ENCODE peak calls at places on chromosomes 2 and 18, in six cellular contexts. One of them, this sample, is unnamed.

GRCh38 chr2:145930318-145930717 is 1410.4 kb upstream of the ZEB2 start:
- DNase-seq in K562: no peak
- DNase-seq in IMR-90: no peak
- DNase-seq in ovary: no peak
- DNase-seq in tibial nerve: no peak
- DNase-seq in A549: no peak
- DNase-seq in this sample: no peak

GRCh38 chr2:134836986-134837385 is 1.4 kb upstream of the ACMSD start:
- DNase-seq in tibial nerve: no peak
- DNase-seq in K562: no peak
- DNase-seq in IMR-90: peak; percentile 91
- DNase-seq in A549: no peak
- DNase-seq in ovary: no peak
- DNase-seq in this sample: no peak

GRCh38 chr18:67662996-67663395 is 146.5 kb upstream of the DSEL start:
- DNase-seq in IMR-90: no peak
- DNase-seq in K562: no peak
- DNase-seq in tibial nerve: no peak
- DNase-seq in A549: no peak
- DNase-seq in ovary: no peak
- DNase-seq in this sample: no peak

GRCh38 chr2:43276517-43276931 is 50.1 kb upstream of the ZFP36L2 start:
- DNase-seq in IMR-90: no peak
- DNase-seq in K562: no peak
- DNase-seq in tibial nerve: no peak
- DNase-seq in ovary: no peak
- DNase-seq in A549: no peak
- DNase-seq in this sample: no peak

GRCh38 chr2:222440670-222441422 is 16.5 kb downstream of the SGPP2 start:
- DNase-seq in ovary: no peak
- DNase-seq in A549: no peak
- DNase-seq in K562: no peak
- DNase-seq in tibial nerve: no peak
- DNase-seq in IMR-90: peak; percentile 71
- DNase-seq in this sample: peak; percentile 50

GRCh38 chr2:51013060-51013746 is 18.7 kb downstream of the NRXN1 start:
- DNase-seq in tibial nerve: no peak
- DNase-seq in K562: no peak
- DNase-seq in ovary: no peak
- DNase-seq in A549: no peak
- DNase-seq in IMR-90: peak; percentile 12
- DNase-seq in this sample: no peak

GRCh38 chr2:55056024-55056521 is 5.8 kb upstream of the RTN4 start:
- DNase-seq in K562: peak; percentile 49
- DNase-seq in tibial nerve: no peak
- DNase-seq in IMR-90: peak; percentile 47
- DNase-seq in A549: peak; percentile 52
- DNase-seq in ovary: no peak
- DNase-seq in this sample: no peak

GRCh38 chr2:74379851-74380789 is at the start of gene DCTN1:
- DNase-seq in tibial nerve: no peak
- DNase-seq in A549: peak; percentile 35
- DNase-seq in ovary: peak; percentile 37
- DNase-seq in K562: peak; percentile 52
- DNase-seq in IMR-90: peak; percentile 80
- DNase-seq in this sample: peak; percentile 47

GRCh38 chr2:189163889-189164288 is 15.7 kb downstream of the COL5A2 start:
- DNase-seq in ovary: no peak
- DNase-seq in A549: no peak
- DNase-seq in tibial nerve: no peak
- DNase-seq in IMR-90: peak; percentile 85
- DNase-seq in K562: no peak
- DNase-seq in this sample: no peak

GRCh38 chr2:23711979-23712755 is 214.8 kb downstream of the ATAD2B start:
- DNase-seq in IMR-90: peak; percentile 10
- DNase-seq in K562: no peak
- DNase-seq in A549: no peak
- DNase-seq in tibial nerve: no peak
- DNase-seq in ovary: peak; percentile 70
- DNase-seq in this sample: no peak

GRCh38 chr2:133641942-133642341 is 73.7 kb upstream of the NCKAP5 start:
- DNase-seq in K562: no peak
- DNase-seq in A549: no peak
- DNase-seq in IMR-90: no peak
- DNase-seq in ovary: no peak
- DNase-seq in tibial nerve: no peak
- DNase-seq in this sample: no peak

GRCh38 chr2:222433381-222434173 is 9.2 kb downstream of the SGPP2 start:
- DNase-seq in IMR-90: no peak
- DNase-seq in A549: no peak
- DNase-seq in ovary: no peak
- DNase-seq in K562: no peak
- DNase-seq in tibial nerve: no peak
- DNase-seq in this sample: no peak

GRCh38 chr18:64330976-64331375 is 182.1 kb upstream of the LINC00305 start:
- DNase-seq in A549: no peak
- DNase-seq in ovary: no peak
- DNase-seq in K562: no peak
- DNase-seq in tibial nerve: no peak
- DNase-seq in IMR-90: no peak
- DNase-seq in this sample: no peak

GRCh38 chr2:112541315-112542122 is 746 bp upstream of the POLR1B start:
- DNase-seq in ovary: peak; percentile 62
- DNase-seq in A549: peak; percentile 69
- DNase-seq in IMR-90: peak; percentile 48
- DNase-seq in tibial nerve: peak; percentile 40
- DNase-seq in K562: peak; percentile 87
- DNase-seq in this sample: no peak

GRCh38 chr2:112540906-112541305 is 1.4 kb upstream of the POLR1B start:
- DNase-seq in ovary: no peak
- DNase-seq in K562: no peak
- DNase-seq in A549: no peak
- DNase-seq in IMR-90: no peak
- DNase-seq in tibial nerve: no peak
- DNase-seq in this sample: no peak

GRCh38 chr2:112547333-112547732 is 5.1 kb downstream of the POLR1B start:
- DNase-seq in IMR-90: peak; percentile 67
- DNase-seq in A549: no peak
- DNase-seq in K562: no peak
- DNase-seq in tibial nerve: no peak
- DNase-seq in ovary: no peak
- DNase-seq in this sample: no peak

GRCh38 chr2:112542974-112543760 is 902 bp downstream of the POLR1B start:
- DNase-seq in tibial nerve: no peak
- DNase-seq in IMR-90: peak; percentile 16
- DNase-seq in ovary: no peak
- DNase-seq in K562: no peak
- DNase-seq in A549: peak; percentile 8
- DNase-seq in this sample: no peak

GRCh38 chr2:112542123-112542973 is at the start of gene POLR1B:
- DNase-seq in K562: peak; percentile 80
- DNase-seq in tibial nerve: peak; percentile 46
- DNase-seq in ovary: peak; percentile 78
- DNase-seq in A549: peak; percentile 81
- DNase-seq in IMR-90: peak; percentile 78
- DNase-seq in this sample: peak; percentile 81
- TF ChIP-seq POLR2A in K562: peak; percentile 75
- TF ChIP-seq POLR2A in tibial nerve: no peak
- TF ChIP-seq POLR2A in ovary: peak; percentile 33
- TF ChIP-seq POLR2A in A549: peak; percentile 77
- TF ChIP-seq POLR2A in IMR-90: no peak
- TF ChIP-seq POLR2A in this sample: no peak

GRCh38 chr2:170140561-170140960 is 37.4 kb upstream of the MYO3B start:
- DNase-seq in tibial nerve: no peak
- DNase-seq in IMR-90: peak; percentile 17
- DNase-seq in A549: no peak
- DNase-seq in ovary: no peak
- DNase-seq in K562: no peak
- DNase-seq in this sample: no peak
- H3K4me1 ChIP-seq in tibial nerve: no peaks in the 10 kb centered on the region
- H3K4me1 ChIP-seq in IMR-90: no peaks in the 10 kb centered on the region
- H3K4me1 ChIP-seq in A549: peaks cover 6% of the 10 kb centered on the region
- H3K4me1 ChIP-seq in ovary: peaks cover 2% of the 10 kb centered on the region
- H3K4me1 ChIP-seq in K562: peaks cover 42% of the 10 kb centered on the region
- H3K4me1 ChIP-seq in this sample: no peaks in the 10 kb centered on the region

DNA sequence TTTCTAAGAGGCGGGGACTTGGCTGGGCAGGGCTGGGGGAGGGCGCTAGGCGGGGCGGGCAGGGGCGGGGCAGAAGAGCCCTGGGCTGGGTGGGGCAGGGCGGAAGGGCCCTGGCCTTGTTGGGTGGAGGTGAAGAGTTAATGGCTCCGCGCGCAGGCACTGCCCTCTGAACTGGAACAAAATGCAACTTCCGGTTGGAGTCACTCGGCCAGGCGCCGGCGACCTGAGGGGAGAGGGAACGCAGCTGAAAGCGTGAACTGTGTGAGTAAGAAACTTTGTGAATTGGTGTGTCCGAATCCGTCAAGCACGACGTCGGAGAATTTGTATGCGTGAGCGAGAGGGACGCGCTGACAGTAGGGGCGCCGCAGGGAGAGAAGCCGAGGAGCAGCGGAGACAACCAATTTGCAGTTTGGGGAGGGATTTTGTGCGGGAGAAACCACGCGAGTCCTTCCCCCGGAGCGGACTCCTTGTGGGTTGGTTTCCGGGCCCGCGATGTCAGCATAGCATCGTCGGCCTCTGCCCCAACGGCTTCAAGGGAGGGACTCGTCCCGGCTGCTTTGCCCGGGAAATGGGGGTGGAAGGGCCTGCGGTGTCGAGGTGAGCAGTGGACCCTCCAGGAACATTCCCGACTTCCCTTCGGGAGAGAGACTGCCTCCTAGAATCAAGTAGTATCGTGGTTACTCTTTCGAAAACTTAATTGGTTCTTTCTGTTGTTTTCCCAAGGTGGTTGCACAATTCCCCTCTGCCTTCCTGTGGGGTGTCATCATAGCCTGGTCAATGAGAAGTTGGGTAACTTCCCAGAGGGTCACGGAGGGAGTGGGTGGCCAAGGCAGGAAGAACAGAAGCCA is at the start of gene TANK:
- DNase-seq in tibial nerve: peak; percentile 85
- DNase-seq in IMR-90: peak; percentile 96
- DNase-seq in A549: peak; percentile 81
- DNase-seq in ovary: peak; percentile 88
- DNase-seq in K562: peak; percentile 99
- DNase-seq in this sample: peak; percentile 89
- TF ChIP-seq POLR2A in tibial nerve: peak; percentile 96
- TF ChIP-seq POLR2A in IMR-90: peak; percentile 94
- TF ChIP-seq POLR2A in A549: peak; percentile 93
- TF ChIP-seq POLR2A in ovary: peak; percentile 95
- TF ChIP-seq POLR2A in K562: peak; percentile 99
- TF ChIP-seq POLR2A in this sample: peak; percentile 92

DNA sequence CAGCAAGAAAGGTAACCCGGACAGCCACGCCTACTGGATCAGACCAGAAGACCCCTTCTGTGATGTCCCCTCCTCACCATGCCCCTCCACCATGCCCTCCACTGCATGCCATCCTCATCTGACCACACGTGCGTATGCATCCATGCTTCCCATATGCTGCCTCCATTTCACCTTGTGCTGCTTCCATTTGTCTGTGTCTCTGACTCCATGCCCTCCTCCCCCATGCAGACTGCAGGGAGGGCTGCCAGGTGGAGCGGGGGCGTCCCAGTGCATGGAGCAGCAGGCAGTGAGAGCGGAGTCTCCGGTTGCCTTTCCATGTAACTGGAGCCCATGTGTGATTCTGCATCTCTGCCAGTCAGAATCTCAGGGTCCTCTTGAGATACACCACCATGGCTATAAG is 52.6 kb downstream of the COA5 start:
- DNase-seq in ovary: no peak
- DNase-seq in A549: no peak
- DNase-seq in IMR-90: no peak
- DNase-seq in tibial nerve: no peak
- DNase-seq in K562: no peak
- DNase-seq in this sample: no peak
- H3K4me1 ChIP-seq in ovary: peaks cover 6% of the 10 kb centered on the region
- H3K4me1 ChIP-seq in A549: peaks cover 3% of the 10 kb centered on the region
- H3K4me1 ChIP-seq in IMR-90: peaks cover 13% of the 10 kb centered on the region
- H3K4me1 ChIP-seq in tibial nerve: no peaks in the 10 kb centered on the region
- H3K4me1 ChIP-seq in K562: peaks cover 15% of the 10 kb centered on the region
- H3K4me1 ChIP-seq in this sample: no peaks in the 10 kb centered on the region

GRCh38 chr2:234496835-234497591 is at the start of gene ARL4C:
- DNase-seq in IMR-90: peak; percentile 60
- DNase-seq in K562: peak; percentile 89
- DNase-seq in A549: no peak
- DNase-seq in tibial nerve: peak; percentile 37
- DNase-seq in ovary: peak; percentile 46
- DNase-seq in this sample: peak; percentile 67
- TF ChIP-seq POLR2A in IMR-90: peak; percentile 63
- TF ChIP-seq POLR2A in K562: no peak
- TF ChIP-seq POLR2A in A549: peak; percentile 55
- TF ChIP-seq POLR2A in tibial nerve: no peak
- TF ChIP-seq POLR2A in ovary: no peak
- TF ChIP-seq POLR2A in this sample: peak; percentile 48

DNA sequence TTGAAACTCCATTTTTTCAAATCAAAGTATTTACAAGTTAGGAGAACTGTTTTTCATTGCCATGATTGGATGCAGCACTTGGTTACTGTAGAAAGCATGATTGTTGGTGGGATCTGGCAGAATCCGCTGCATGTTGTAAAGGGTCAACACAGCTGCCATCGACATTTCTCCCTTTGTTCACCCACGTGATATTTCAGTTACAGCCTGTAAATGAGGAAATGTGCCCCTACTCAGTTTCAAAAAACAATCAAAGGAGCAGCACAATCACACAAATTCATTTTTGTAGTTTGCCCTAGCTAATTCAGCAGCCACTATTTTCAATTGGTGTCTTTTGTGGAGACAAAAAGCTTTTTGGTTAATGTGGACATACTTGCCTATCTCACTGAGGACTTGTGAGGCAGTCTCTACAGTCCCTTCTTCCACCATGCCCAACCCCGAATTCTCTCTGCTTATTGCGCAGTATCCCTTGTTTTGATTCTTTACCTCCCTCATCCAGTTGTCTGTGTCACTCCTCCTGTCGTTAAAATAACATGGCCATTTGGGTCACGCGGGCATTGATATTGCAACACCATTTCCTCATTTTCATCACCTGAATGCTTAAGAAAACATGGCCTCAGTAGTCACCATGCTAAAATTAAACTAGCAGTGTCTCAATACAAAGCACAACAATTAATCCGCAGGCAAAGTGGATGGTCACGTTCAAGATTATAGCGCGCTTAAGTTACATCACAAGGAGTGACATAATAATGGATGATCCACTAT is 6.4 kb upstream of the PROC start:
- DNase-seq in K562: no peak
- DNase-seq in A549: no peak
- DNase-seq in IMR-90: no peak
- DNase-seq in tibial nerve: no peak
- DNase-seq in ovary: no peak
- DNase-seq in this sample: no peak
- H3K4me1 ChIP-seq in K562: peaks cover 27% of the 10 kb centered on the region
- H3K4me1 ChIP-seq in A549: peaks cover 87% of the 10 kb centered on the region
- H3K4me1 ChIP-seq in IMR-90: peaks cover 22% of the 10 kb centered on the region
- H3K4me1 ChIP-seq in tibial nerve: peaks cover 33% of the 10 kb centered on the region
- H3K4me1 ChIP-seq in ovary: peaks cover 7% of the 10 kb centered on the region
- H3K4me1 ChIP-seq in this sample: no peaks in the 10 kb centered on the region

GRCh38 chr2:101999122-101999789 is 7.5 kb downstream of the IL1R2 start:
- DNase-seq in IMR-90: peak; percentile 12
- DNase-seq in K562: no peak
- DNase-seq in ovary: no peak
- DNase-seq in A549: peak; percentile 33
- DNase-seq in tibial nerve: no peak
- DNase-seq in this sample: no peak
- TF ChIP-seq POLR2A in IMR-90: no peak
- TF ChIP-seq POLR2A in K562: no peak
- TF ChIP-seq POLR2A in ovary: no peak
- TF ChIP-seq POLR2A in A549: no peak
- TF ChIP-seq POLR2A in tibial nerve: no peak
- TF ChIP-seq POLR2A in this sample: no peak

GRCh38 chr2:184543832-184544231 is 54.5 kb upstream of the ZNF804A start:
- DNase-seq in tibial nerve: no peak
- DNase-seq in IMR-90: no peak
- DNase-seq in ovary: no peak
- DNase-seq in K562: no peak
- DNase-seq in A549: no peak
- DNase-seq in this sample: no peak
- H3K4me1 ChIP-seq in tibial nerve: no peaks in the 10 kb centered on the region
- H3K4me1 ChIP-seq in IMR-90: no peaks in the 10 kb centered on the region
- H3K4me1 ChIP-seq in ovary: no peaks in the 10 kb centered on the region
- H3K4me1 ChIP-seq in K562: no peaks in the 10 kb centered on the region
- H3K4me1 ChIP-seq in A549: no peaks in the 10 kb centered on the region
- H3K4me1 ChIP-seq in this sample: no peaks in the 10 kb centered on the region